ENCODE peak calls at places on chromosomes 6 and 20, in five cellular contexts. One of them, this sample, is unnamed.

GRCh38 chr20:62876826-62877728 is 15.5 kb upstream of the TCFL5 start:
- DNase-seq in adrenal gland: peak
- DNase-seq in NCI-H774: no peak
- DNase-seq in activated T-cell treated with anti-CD3 and anti-CD28 coated beads, Interleukin-2, amount 50 U/mL, for 4 hours: no peak
- DNase-seq in substantia nigra: no peak
- DNase-seq in this sample: no peak

GRCh38 chr20:621115-621756 is 11.1 kb upstream of the TCF15 start:
- DNase-seq in adrenal gland: no peak
- DNase-seq in NCI-H774: no peak
- DNase-seq in activated T-cell treated with anti-CD3 and anti-CD28 coated beads, Interleukin-2, amount 50 U/mL, for 4 hours: no peak
- DNase-seq in substantia nigra: no peak
- DNase-seq in this sample: no peak

GRCh38 chr6:71220466-71220865 is 68.1 kb upstream of the OGFRL1 start:
- DNase-seq in adrenal gland: no peak
- DNase-seq in NCI-H774: no peak
- DNase-seq in activated T-cell treated with anti-CD3 and anti-CD28 coated beads, Interleukin-2, amount 50 U/mL, for 4 hours: no peak
- DNase-seq in substantia nigra: no peak
- DNase-seq in this sample: no peak

GRCh38 chr6:169884158-169884557 is 132.7 kb downstream of the ERMARD start:
- DNase-seq in adrenal gland: no peak
- DNase-seq in NCI-H774: no peak
- DNase-seq in activated T-cell treated with anti-CD3 and anti-CD28 coated beads, Interleukin-2, amount 50 U/mL, for 4 hours: no peak
- DNase-seq in substantia nigra: no peak
- DNase-seq in this sample: no peak

GRCh38 chr20:38426006-38426405 is 9.1 kb downstream of the SNHG17 start:
- DNase-seq in adrenal gland: peak
- DNase-seq in NCI-H774: no peak
- DNase-seq in activated T-cell treated with anti-CD3 and anti-CD28 coated beads, Interleukin-2, amount 50 U/mL, for 4 hours: no peak
- DNase-seq in substantia nigra: no peak
- DNase-seq in this sample: no peak

GRCh38 chr20:16397053-16397452 is 176.2 kb downstream of the KIF16B start:
- DNase-seq in adrenal gland: peak
- DNase-seq in NCI-H774: no peak
- DNase-seq in activated T-cell treated with anti-CD3 and anti-CD28 coated beads, Interleukin-2, amount 50 U/mL, for 4 hours: no peak
- DNase-seq in substantia nigra: peak
- DNase-seq in this sample: no peak

GRCh38 chr6:148761532-148761951 is 14.7 kb downstream of the UST start:
- DNase-seq in adrenal gland: no peak
- DNase-seq in NCI-H774: no peak
- DNase-seq in activated T-cell treated with anti-CD3 and anti-CD28 coated beads, Interleukin-2, amount 50 U/mL, for 4 hours: no peak
- DNase-seq in substantia nigra: no peak
- DNase-seq in this sample: peak

GRCh38 chr6:17281100-17281496 is at the start of gene RBM24:
- DNase-seq in adrenal gland: peak
- DNase-seq in NCI-H774: peak
- DNase-seq in activated T-cell treated with anti-CD3 and anti-CD28 coated beads, Interleukin-2, amount 50 U/mL, for 4 hours: peak
- DNase-seq in substantia nigra: peak
- DNase-seq in this sample: peak

GRCh38 chr6:168105813-168106660 is 27.0 kb upstream of the FRMD1 start:
- DNase-seq in adrenal gland: no peak
- DNase-seq in NCI-H774: no peak
- DNase-seq in activated T-cell treated with anti-CD3 and anti-CD28 coated beads, Interleukin-2, amount 50 U/mL, for 4 hours: no peak
- DNase-seq in substantia nigra: no peak
- DNase-seq in this sample: no peak

GRCh38 chr6:113306552-113307145 is 550.5 kb upstream of the MARCKS start:
- DNase-seq in adrenal gland: peak
- DNase-seq in NCI-H774: no peak
- DNase-seq in activated T-cell treated with anti-CD3 and anti-CD28 coated beads, Interleukin-2, amount 50 U/mL, for 4 hours: peak
- DNase-seq in substantia nigra: no peak
- DNase-seq in this sample: peak

GRCh38 chr20:34365765-34366213 is 2.7 kb downstream of the ITCH start:
- DNase-seq in adrenal gland: no peak
- DNase-seq in NCI-H774: no peak
- DNase-seq in activated T-cell treated with anti-CD3 and anti-CD28 coated beads, Interleukin-2, amount 50 U/mL, for 4 hours: no peak
- DNase-seq in substantia nigra: no peak
- DNase-seq in this sample: peak

GRCh38 chr20:10449270-10449669 is 14.2 kb downstream of the SLX4IP start:
- DNase-seq in adrenal gland: no peak
- DNase-seq in NCI-H774: no peak
- DNase-seq in activated T-cell treated with anti-CD3 and anti-CD28 coated beads, Interleukin-2, amount 50 U/mL, for 4 hours: no peak
- DNase-seq in substantia nigra: no peak
- DNase-seq in this sample: no peak

GRCh38 chr6:38432479-38432878 is 207.2 kb downstream of the BTBD9 start:
- DNase-seq in adrenal gland: no peak
- DNase-seq in NCI-H774: no peak
- DNase-seq in activated T-cell treated with anti-CD3 and anti-CD28 coated beads, Interleukin-2, amount 50 U/mL, for 4 hours: no peak
- DNase-seq in substantia nigra: no peak
- DNase-seq in this sample: no peak